ENCODE peak calls at places on chromosomes 6 and 20, in seven cellular contexts. One of them, this sample, is unnamed.

GRCh38 chr6:484729-485111 is 93.2 kb downstream of the IRF4 start:
- DNase-seq in A549: no peak
- DNase-seq in Kasumi-1: no peak
- DNase-seq in astrocyte of the spinal cord: no peak
- DNase-seq in right cardiac atrium: no peak
- DNase-seq in non-pigmented ciliary epithelial cell: no peak
- DNase-seq in mucosa of gallbladder: no peak
- DNase-seq in this sample: no peak

GRCh38 chr20:4726710-4727391 is 5.1 kb downstream of the PRND start:
- DNase-seq in Kasumi-1: no peak
- DNase-seq in mucosa of gallbladder: no peak
- DNase-seq in A549: no peak
- DNase-seq in astrocyte of the spinal cord: peak; percentile 42
- DNase-seq in non-pigmented ciliary epithelial cell: peak; percentile 40
- DNase-seq in right cardiac atrium: no peak
- DNase-seq in this sample: peak; percentile 64

GRCh38 chr20:3044336-3044965 is 1.0 kb downstream of the GNRH2 start:
- DNase-seq in A549: no peak
- DNase-seq in right cardiac atrium: no peak
- DNase-seq in Kasumi-1: no peak
- DNase-seq in mucosa of gallbladder: no peak
- DNase-seq in non-pigmented ciliary epithelial cell: no peak
- DNase-seq in astrocyte of the spinal cord: no peak
- DNase-seq in this sample: no peak

GRCh38 chr6:41257369-41258195 is 28.9 kb downstream of the TREM1 start:
- DNase-seq in A549: no peak
- DNase-seq in right cardiac atrium: no peak
- DNase-seq in mucosa of gallbladder: no peak
- DNase-seq in astrocyte of the spinal cord: peak; percentile 61
- DNase-seq in Kasumi-1: peak; percentile 6
- DNase-seq in non-pigmented ciliary epithelial cell: peak; percentile 49
- DNase-seq in this sample: peak; percentile 35

GRCh38 chr6:123393333-123393732 is 243.4 kb downstream of the TRDN start:
- DNase-seq in non-pigmented ciliary epithelial cell: no peak
- DNase-seq in Kasumi-1: no peak
- DNase-seq in mucosa of gallbladder: no peak
- DNase-seq in right cardiac atrium: no peak
- DNase-seq in astrocyte of the spinal cord: peak; percentile 49
- DNase-seq in A549: peak; percentile 5
- DNase-seq in this sample: no peak

GRCh38 chr6:147651249-147652063 is 143.0 kb downstream of the SAMD5 start:
- DNase-seq in Kasumi-1: no peak
- DNase-seq in A549: peak; percentile 8
- DNase-seq in astrocyte of the spinal cord: no peak
- DNase-seq in non-pigmented ciliary epithelial cell: no peak
- DNase-seq in right cardiac atrium: peak; percentile 40
- DNase-seq in mucosa of gallbladder: no peak
- DNase-seq in this sample: no peak

GRCh38 chr6:45086685-45087084 is 241.4 kb upstream of the RUNX2 start:
- DNase-seq in Kasumi-1: no peak
- DNase-seq in A549: no peak
- DNase-seq in non-pigmented ciliary epithelial cell: no peak
- DNase-seq in astrocyte of the spinal cord: no peak
- DNase-seq in right cardiac atrium: no peak
- DNase-seq in mucosa of gallbladder: no peak
- DNase-seq in this sample: no peak

GRCh38 chr6:157556671-157557430 is 175.9 kb downstream of the ZDHHC14 start:
- DNase-seq in A549: no peak
- DNase-seq in mucosa of gallbladder: no peak
- DNase-seq in astrocyte of the spinal cord: no peak
- DNase-seq in Kasumi-1: no peak
- DNase-seq in right cardiac atrium: no peak
- DNase-seq in non-pigmented ciliary epithelial cell: no peak
- DNase-seq in this sample: no peak

GRCh38 chr6:162387723-162388382 is 339.7 kb downstream of the PRKN start:
- DNase-seq in Kasumi-1: no peak
- DNase-seq in astrocyte of the spinal cord: no peak
- DNase-seq in mucosa of gallbladder: no peak
- DNase-seq in A549: no peak
- DNase-seq in non-pigmented ciliary epithelial cell: no peak
- DNase-seq in right cardiac atrium: peak; percentile 64
- DNase-seq in this sample: no peak

GRCh38 chr6:23533954-23534725 is 591.9 kb upstream of the NRSN1 start:
- DNase-seq in non-pigmented ciliary epithelial cell: no peak
- DNase-seq in right cardiac atrium: no peak
- DNase-seq in astrocyte of the spinal cord: no peak
- DNase-seq in A549: no peak
- DNase-seq in mucosa of gallbladder: no peak
- DNase-seq in Kasumi-1: no peak
- DNase-seq in this sample: no peak

GRCh38 chr6:71181565-71181964 is 107.0 kb upstream of the OGFRL1 start:
- DNase-seq in mucosa of gallbladder: no peak
- DNase-seq in Kasumi-1: no peak
- DNase-seq in astrocyte of the spinal cord: peak; percentile 77
- DNase-seq in A549: peak; percentile 71
- DNase-seq in right cardiac atrium: no peak
- DNase-seq in non-pigmented ciliary epithelial cell: peak; percentile 85
- DNase-seq in this sample: peak; percentile 67

GRCh38 chr6:27752038-27752885 is 159.9 kb downstream of the OR2B2 start:
- DNase-seq in astrocyte of the spinal cord: peak; percentile 88
- DNase-seq in A549: peak; percentile 79
- DNase-seq in non-pigmented ciliary epithelial cell: peak; percentile 49
- DNase-seq in right cardiac atrium: peak; percentile 53
- DNase-seq in mucosa of gallbladder: peak; percentile 50
- DNase-seq in Kasumi-1: peak; percentile 85
- DNase-seq in this sample: peak; percentile 33

GRCh38 chr6:9397981-9398559 is 962.7 kb upstream of the SLC35B3 start:
- DNase-seq in mucosa of gallbladder: peak; percentile 91
- DNase-seq in non-pigmented ciliary epithelial cell: no peak
- DNase-seq in A549: peak; percentile 5
- DNase-seq in right cardiac atrium: peak; percentile 49
- DNase-seq in Kasumi-1: no peak
- DNase-seq in astrocyte of the spinal cord: no peak
- DNase-seq in this sample: no peak

GRCh38 chr20:49156481-49156880 is 31.7 kb downstream of the STAU1 start:
- DNase-seq in Kasumi-1: no peak
- DNase-seq in non-pigmented ciliary epithelial cell: no peak
- DNase-seq in A549: no peak
- DNase-seq in astrocyte of the spinal cord: no peak
- DNase-seq in right cardiac atrium: no peak
- DNase-seq in mucosa of gallbladder: no peak
- DNase-seq in this sample: no peak

GRCh38 chr6:13331516-13332348 is 3.4 kb upstream of the TBC1D7 start:
- DNase-seq in A549: peak; percentile 16
- DNase-seq in Kasumi-1: peak; percentile 66
- DNase-seq in non-pigmented ciliary epithelial cell: no peak
- DNase-seq in mucosa of gallbladder: no peak
- DNase-seq in right cardiac atrium: no peak
- DNase-seq in astrocyte of the spinal cord: peak; percentile 39
- DNase-seq in this sample: no peak

GRCh38 chr6:143514996-143515760 is 3.7 kb upstream of the FUCA2 start:
- DNase-seq in astrocyte of the spinal cord: peak; percentile 29
- DNase-seq in non-pigmented ciliary epithelial cell: no peak
- DNase-seq in right cardiac atrium: peak; percentile 78
- DNase-seq in mucosa of gallbladder: peak; percentile 67
- DNase-seq in A549: no peak
- DNase-seq in Kasumi-1: no peak
- DNase-seq in this sample: no peak

GRCh38 chr6:146862508-146862919 is 263.7 kb downstream of the ADGB start:
- DNase-seq in A549: no peak
- DNase-seq in right cardiac atrium: no peak
- DNase-seq in mucosa of gallbladder: no peak
- DNase-seq in non-pigmented ciliary epithelial cell: no peak
- DNase-seq in Kasumi-1: no peak
- DNase-seq in astrocyte of the spinal cord: no peak
- DNase-seq in this sample: no peak

GRCh38 chr6:44045672-44046015 is 81.6 kb downstream of the MRPL14 start:
- DNase-seq in Kasumi-1: no peak
- DNase-seq in astrocyte of the spinal cord: no peak
- DNase-seq in non-pigmented ciliary epithelial cell: no peak
- DNase-seq in A549: no peak
- DNase-seq in mucosa of gallbladder: no peak
- DNase-seq in right cardiac atrium: peak; percentile 34
- DNase-seq in this sample: no peak

GRCh38 chr6:134503542-134504281 is 185.8 kb upstream of the SGK1 start:
- DNase-seq in A549: no peak
- DNase-seq in right cardiac atrium: no peak
- DNase-seq in astrocyte of the spinal cord: no peak
- DNase-seq in Kasumi-1: no peak
- DNase-seq in mucosa of gallbladder: no peak
- DNase-seq in non-pigmented ciliary epithelial cell: no peak
- DNase-seq in this sample: no peak

GRCh38 chr6:34028691-34029360 is 117.1 kb downstream of the GRM4 start:
- DNase-seq in mucosa of gallbladder: no peak
- DNase-seq in right cardiac atrium: no peak
- DNase-seq in Kasumi-1: no peak
- DNase-seq in A549: no peak
- DNase-seq in astrocyte of the spinal cord: no peak
- DNase-seq in non-pigmented ciliary epithelial cell: no peak
- DNase-seq in this sample: no peak

GRCh38 chr6:46932526-46932925 is 10.8 kb upstream of the ADGRF5 start:
- DNase-seq in non-pigmented ciliary epithelial cell: no peak
- DNase-seq in right cardiac atrium: no peak
- DNase-seq in astrocyte of the spinal cord: peak; percentile 16
- DNase-seq in mucosa of gallbladder: no peak
- DNase-seq in A549: no peak
- DNase-seq in Kasumi-1: no peak
- DNase-seq in this sample: no peak

GRCh38 chr6:26157838-26158580 is 70.8 kb downstream of the HFE start:
- DNase-seq in right cardiac atrium: peak; percentile 68
- DNase-seq in Kasumi-1: peak; percentile 100
- DNase-seq in mucosa of gallbladder: peak; percentile 94
- DNase-seq in non-pigmented ciliary epithelial cell: peak; percentile 92
- DNase-seq in A549: peak; percentile 96
- DNase-seq in astrocyte of the spinal cord: peak; percentile 99
- DNase-seq in this sample: peak; percentile 97